ENCODE peak calls at places on chromosomes 3 and 15, in eight cellular contexts. One of them, this sample, is unnamed.

GRCh38 chr3:172080503-172080902 is 41.1 kb downstream of the FNDC3B start:
- DNase-seq in iPS-NIHi11: no peak
- DNase-seq in cardiac muscle cell: no peak
- DNase-seq in A549: no peak
- DNase-seq in fibroblast of the conjunctiva: no peak
- DNase-seq in activated B cell treated with CpG ODN at 0.5 μM for 24 hours: no peak
- DNase-seq in NCI-H2227 treated with DMSO at 0.1 percent for 48 hours: no peak
- DNase-seq in lower lobe of right lung: no peak
- DNase-seq in this sample: no peak

GRCh38 chr3:197216169-197216860 is 82.1 kb downstream of the DLG1 start:
- DNase-seq in iPS-NIHi11: no peak
- DNase-seq in cardiac muscle cell: peak
- DNase-seq in A549: no peak
- DNase-seq in fibroblast of the conjunctiva: peak
- DNase-seq in activated B cell treated with CpG ODN at 0.5 μM for 24 hours: no peak
- DNase-seq in NCI-H2227 treated with DMSO at 0.1 percent for 48 hours: no peak
- DNase-seq in lower lobe of right lung: no peak
- DNase-seq in this sample: no peak

GRCh38 chr3:98692787-98693473 is 70.2 kb upstream of the ST3GAL6 start:
- DNase-seq in iPS-NIHi11: no peak
- DNase-seq in cardiac muscle cell: peak
- DNase-seq in A549: no peak
- DNase-seq in fibroblast of the conjunctiva: no peak
- DNase-seq in activated B cell treated with CpG ODN at 0.5 μM for 24 hours: no peak
- DNase-seq in NCI-H2227 treated with DMSO at 0.1 percent for 48 hours: no peak
- DNase-seq in lower lobe of right lung: no peak
- DNase-seq in this sample: no peak

GRCh38 chr15:85899927-85900326 is 105.2 kb upstream of the KLHL25 start:
- DNase-seq in iPS-NIHi11: no peak
- DNase-seq in cardiac muscle cell: no peak
- DNase-seq in A549: no peak
- DNase-seq in fibroblast of the conjunctiva: no peak
- DNase-seq in activated B cell treated with CpG ODN at 0.5 μM for 24 hours: no peak
- DNase-seq in NCI-H2227 treated with DMSO at 0.1 percent for 48 hours: no peak
- DNase-seq in lower lobe of right lung: no peak
- DNase-seq in this sample: no peak

GRCh38 chr3:175176556-175176955 is 317.4 kb downstream of the NAALADL2 start:
- DNase-seq in iPS-NIHi11: no peak
- DNase-seq in cardiac muscle cell: no peak
- DNase-seq in A549: no peak
- DNase-seq in fibroblast of the conjunctiva: no peak
- DNase-seq in activated B cell treated with CpG ODN at 0.5 μM for 24 hours: no peak
- DNase-seq in NCI-H2227 treated with DMSO at 0.1 percent for 48 hours: no peak
- DNase-seq in lower lobe of right lung: no peak
- DNase-seq in this sample: no peak

GRCh38 chr15:43873651-43874050 is 46.8 kb downstream of the WDR76 start:
- DNase-seq in iPS-NIHi11: no peak
- DNase-seq in cardiac muscle cell: no peak
- DNase-seq in A549: no peak
- DNase-seq in fibroblast of the conjunctiva: no peak
- DNase-seq in activated B cell treated with CpG ODN at 0.5 μM for 24 hours: no peak
- DNase-seq in NCI-H2227 treated with DMSO at 0.1 percent for 48 hours: no peak
- DNase-seq in lower lobe of right lung: no peak
- DNase-seq in this sample: no peak

GRCh38 chr15:90414408-90415028 is 26.5 kb downstream of the IQGAP1 start:
- DNase-seq in iPS-NIHi11: no peak
- DNase-seq in cardiac muscle cell: peak
- DNase-seq in A549: no peak
- DNase-seq in fibroblast of the conjunctiva: peak
- DNase-seq in activated B cell treated with CpG ODN at 0.5 μM for 24 hours: no peak
- DNase-seq in NCI-H2227 treated with DMSO at 0.1 percent for 48 hours: no peak
- DNase-seq in lower lobe of right lung: no peak
- DNase-seq in this sample: no peak

GRCh38 chr3:53254810-53255359 is 937 bp downstream of the TKT start:
- DNase-seq in iPS-NIHi11: peak
- DNase-seq in cardiac muscle cell: peak
- DNase-seq in A549: no peak
- DNase-seq in fibroblast of the conjunctiva: peak
- DNase-seq in activated B cell treated with CpG ODN at 0.5 μM for 24 hours: peak
- DNase-seq in NCI-H2227 treated with DMSO at 0.1 percent for 48 hours: peak
- DNase-seq in lower lobe of right lung: peak
- DNase-seq in this sample: no peak

GRCh38 chr15:38688761-38689160 is 124.1 kb upstream of the RASGRP1 start:
- DNase-seq in iPS-NIHi11: no peak
- DNase-seq in cardiac muscle cell: no peak
- DNase-seq in A549: no peak
- DNase-seq in fibroblast of the conjunctiva: no peak
- DNase-seq in activated B cell treated with CpG ODN at 0.5 μM for 24 hours: no peak
- DNase-seq in NCI-H2227 treated with DMSO at 0.1 percent for 48 hours: no peak
- DNase-seq in lower lobe of right lung: no peak
- DNase-seq in this sample: no peak

GRCh38 chr15:76875911-76876310 is 29.2 kb downstream of the SCAPER start:
- DNase-seq in iPS-NIHi11: no peak
- DNase-seq in cardiac muscle cell: no peak
- DNase-seq in A549: no peak
- DNase-seq in fibroblast of the conjunctiva: no peak
- DNase-seq in activated B cell treated with CpG ODN at 0.5 μM for 24 hours: no peak
- DNase-seq in NCI-H2227 treated with DMSO at 0.1 percent for 48 hours: no peak
- DNase-seq in lower lobe of right lung: no peak
- DNase-seq in this sample: no peak

GRCh38 chr3:194167873-194168272 is 31.9 kb downstream of the HES1 start:
- DNase-seq in iPS-NIHi11: no peak
- DNase-seq in cardiac muscle cell: no peak
- DNase-seq in A549: no peak
- DNase-seq in fibroblast of the conjunctiva: no peak
- DNase-seq in activated B cell treated with CpG ODN at 0.5 μM for 24 hours: no peak
- DNase-seq in NCI-H2227 treated with DMSO at 0.1 percent for 48 hours: no peak
- DNase-seq in lower lobe of right lung: no peak
- DNase-seq in this sample: no peak

GRCh38 chr3:23588547-23588946 is 217.2 kb upstream of the UBE2E1 start:
- DNase-seq in iPS-NIHi11: no peak
- DNase-seq in cardiac muscle cell: no peak
- DNase-seq in A549: no peak
- DNase-seq in fibroblast of the conjunctiva: no peak
- DNase-seq in activated B cell treated with CpG ODN at 0.5 μM for 24 hours: no peak
- DNase-seq in NCI-H2227 treated with DMSO at 0.1 percent for 48 hours: no peak
- DNase-seq in lower lobe of right lung: no peak
- DNase-seq in this sample: no peak

GRCh38 chr15:64749167-64749566 is 26.2 kb downstream of the RBPMS2 start:
- DNase-seq in iPS-NIHi11: no peak
- DNase-seq in cardiac muscle cell: peak
- DNase-seq in A549: no peak
- DNase-seq in fibroblast of the conjunctiva: peak
- DNase-seq in activated B cell treated with CpG ODN at 0.5 μM for 24 hours: no peak
- DNase-seq in NCI-H2227 treated with DMSO at 0.1 percent for 48 hours: no peak
- DNase-seq in lower lobe of right lung: no peak
- DNase-seq in this sample: no peak

GRCh38 chr3:131421957-131422498 is 40.5 kb downstream of the NUDT16 start:
- DNase-seq in iPS-NIHi11: no peak
- DNase-seq in cardiac muscle cell: peak
- DNase-seq in A549: no peak
- DNase-seq in fibroblast of the conjunctiva: no peak
- DNase-seq in activated B cell treated with CpG ODN at 0.5 μM for 24 hours: no peak
- DNase-seq in NCI-H2227 treated with DMSO at 0.1 percent for 48 hours: no peak
- DNase-seq in lower lobe of right lung: no peak
- DNase-seq in this sample: no peak

GRCh38 chr3:12840591-12841084 is 727 bp downstream of the RPL32 start:
- DNase-seq in iPS-NIHi11: no peak
- DNase-seq in cardiac muscle cell: no peak
- DNase-seq in A549: no peak
- DNase-seq in fibroblast of the conjunctiva: no peak
- DNase-seq in activated B cell treated with CpG ODN at 0.5 μM for 24 hours: no peak
- DNase-seq in NCI-H2227 treated with DMSO at 0.1 percent for 48 hours: no peak
- DNase-seq in lower lobe of right lung: no peak
- DNase-seq in this sample: no peak

GRCh38 chr15:88894348-88894818 is 961 bp downstream of the HAPLN3 start:
- DNase-seq in iPS-NIHi11: peak
- DNase-seq in cardiac muscle cell: peak
- DNase-seq in A549: peak
- DNase-seq in fibroblast of the conjunctiva: no peak
- DNase-seq in activated B cell treated with CpG ODN at 0.5 μM for 24 hours: peak
- DNase-seq in NCI-H2227 treated with DMSO at 0.1 percent for 48 hours: peak
- DNase-seq in lower lobe of right lung: peak
- DNase-seq in this sample: no peak

GRCh38 chr3:129305592-129306091 is 27.0 kb downstream of the HMCES start:
- DNase-seq in iPS-NIHi11: peak
- DNase-seq in cardiac muscle cell: peak
- DNase-seq in A549: no peak
- DNase-seq in fibroblast of the conjunctiva: peak
- DNase-seq in activated B cell treated with CpG ODN at 0.5 μM for 24 hours: peak
- DNase-seq in NCI-H2227 treated with DMSO at 0.1 percent for 48 hours: peak
- DNase-seq in lower lobe of right lung: peak
- DNase-seq in this sample: no peak

GRCh38 chr3:144301863-144302262 is 330.2 kb downstream of the DIPK2A start:
- DNase-seq in iPS-NIHi11: no peak
- DNase-seq in cardiac muscle cell: no peak
- DNase-seq in A549: no peak
- DNase-seq in fibroblast of the conjunctiva: no peak
- DNase-seq in activated B cell treated with CpG ODN at 0.5 μM for 24 hours: no peak
- DNase-seq in NCI-H2227 treated with DMSO at 0.1 percent for 48 hours: no peak
- DNase-seq in lower lobe of right lung: no peak
- DNase-seq in this sample: no peak

GRCh38 chr3:141769171-141769894 is 6.1 kb downstream of the GRK7 start:
- DNase-seq in iPS-NIHi11: no peak
- DNase-seq in cardiac muscle cell: peak
- DNase-seq in A549: no peak
- DNase-seq in fibroblast of the conjunctiva: no peak
- DNase-seq in activated B cell treated with CpG ODN at 0.5 μM for 24 hours: no peak
- DNase-seq in NCI-H2227 treated with DMSO at 0.1 percent for 48 hours: peak
- DNase-seq in lower lobe of right lung: no peak
- DNase-seq in this sample: no peak

GRCh38 chr3:165653130-165653778 is 184.0 kb downstream of the BCHE start:
- DNase-seq in iPS-NIHi11: no peak
- DNase-seq in cardiac muscle cell: no peak
- DNase-seq in A549: no peak
- DNase-seq in fibroblast of the conjunctiva: no peak
- DNase-seq in activated B cell treated with CpG ODN at 0.5 μM for 24 hours: no peak
- DNase-seq in NCI-H2227 treated with DMSO at 0.1 percent for 48 hours: no peak
- DNase-seq in lower lobe of right lung: no peak
- DNase-seq in this sample: no peak